ENCODE peak calls at places on chromosomes 12 and 14, in six cellular contexts. One of them, this sample, is unnamed.

GRCh38 chr12:71558445-71558844 is 105.2 kb downstream of the ZFC3H1 start:
- DNase-seq in HCT116: no peak
- DNase-seq in HepG2: no peak
- DNase-seq in fibroblast of lung: peak
- DNase-seq in K562: no peak
- DNase-seq in MM.1S: no peak
- DNase-seq in this sample: no peak

GRCh38 chr12:114681149-114681849 is 2.7 kb downstream of the TBX3 start:
- DNase-seq in HCT116: no peak
- DNase-seq in HepG2: no peak
- DNase-seq in fibroblast of lung: peak
- DNase-seq in K562: no peak
- DNase-seq in MM.1S: no peak
- DNase-seq in this sample: peak

GRCh38 chr12:114904254-114905003 is 220.5 kb upstream of the TBX3 start:
- DNase-seq in HCT116: peak
- DNase-seq in HepG2: no peak
- DNase-seq in fibroblast of lung: peak
- DNase-seq in K562: no peak
- DNase-seq in MM.1S: no peak
- DNase-seq in this sample: peak

GRCh38 chr12:57735952-57736742 is 2.4 kb downstream of the AGAP2 start:
- DNase-seq in HCT116: no peak
- DNase-seq in HepG2: peak
- DNase-seq in fibroblast of lung: peak
- DNase-seq in K562: peak
- DNase-seq in MM.1S: no peak
- DNase-seq in this sample: peak

GRCh38 chr12:69163681-69164362 is 75.5 kb upstream of the CPSF6 start:
- DNase-seq in HCT116: no peak
- DNase-seq in HepG2: no peak
- DNase-seq in fibroblast of lung: no peak
- DNase-seq in K562: no peak
- DNase-seq in MM.1S: no peak
- DNase-seq in this sample: no peak

GRCh38 chr12:96258451-96258933 is 64.3 kb downstream of the ELK3 start:
- DNase-seq in HCT116: no peak
- DNase-seq in HepG2: no peak
- DNase-seq in fibroblast of lung: peak
- DNase-seq in K562: no peak
- DNase-seq in MM.1S: no peak
- DNase-seq in this sample: no peak

GRCh38 chr14:92717571-92718042 is 30.8 kb downstream of the LGMN start:
- DNase-seq in HCT116: no peak
- DNase-seq in HepG2: no peak
- DNase-seq in fibroblast of lung: peak
- DNase-seq in K562: no peak
- DNase-seq in MM.1S: no peak
- DNase-seq in this sample: no peak

GRCh38 chr14:86221000-86221399 is 691.1 kb downstream of the FLRT2 start:
- DNase-seq in HCT116: no peak
- DNase-seq in HepG2: peak
- DNase-seq in fibroblast of lung: no peak
- DNase-seq in K562: no peak
- DNase-seq in MM.1S: no peak
- DNase-seq in this sample: no peak

GRCh38 chr12:76874491-76875190 is 4.2 kb downstream of the CSRP2 start:
- DNase-seq in HCT116: no peak
- DNase-seq in HepG2: no peak
- DNase-seq in fibroblast of lung: no peak
- DNase-seq in K562: no peak
- DNase-seq in MM.1S: no peak
- DNase-seq in this sample: no peak

GRCh38 chr12:65570451-65571130 is 253.7 kb upstream of the HMGA2 start:
- DNase-seq in HCT116: no peak
- DNase-seq in HepG2: no peak
- DNase-seq in fibroblast of lung: no peak
- DNase-seq in K562: no peak
- DNase-seq in MM.1S: no peak
- DNase-seq in this sample: no peak

GRCh38 chr12:3416670-3417069 is 74.3 kb upstream of the PRMT8 start:
- DNase-seq in HCT116: no peak
- DNase-seq in HepG2: no peak
- DNase-seq in fibroblast of lung: no peak
- DNase-seq in K562: no peak
- DNase-seq in MM.1S: no peak
- DNase-seq in this sample: no peak

GRCh38 chr12:102955926-102956737 is 1.3 kb upstream of the ASCL1 start:
- DNase-seq in HCT116: no peak
- DNase-seq in HepG2: no peak
- DNase-seq in fibroblast of lung: no peak
- DNase-seq in K562: no peak
- DNase-seq in MM.1S: no peak
- DNase-seq in this sample: no peak

GRCh38 chr12:102954143-102954542 is 3.3 kb upstream of the ASCL1 start:
- DNase-seq in HCT116: no peak
- DNase-seq in HepG2: no peak
- DNase-seq in fibroblast of lung: no peak
- DNase-seq in K562: no peak
- DNase-seq in MM.1S: no peak
- DNase-seq in this sample: no peak

GRCh38 chr12:102950107-102950949 is 7.1 kb upstream of the ASCL1 start:
- DNase-seq in HCT116: no peak
- DNase-seq in HepG2: peak
- DNase-seq in fibroblast of lung: no peak
- DNase-seq in K562: no peak
- DNase-seq in MM.1S: no peak
- DNase-seq in this sample: no peak

GRCh38 chr12:102950950-102951490 is 6.5 kb upstream of the ASCL1 start:
- DNase-seq in HCT116: no peak
- DNase-seq in HepG2: no peak
- DNase-seq in fibroblast of lung: no peak
- DNase-seq in K562: no peak
- DNase-seq in MM.1S: no peak
- DNase-seq in this sample: no peak

DNA sequence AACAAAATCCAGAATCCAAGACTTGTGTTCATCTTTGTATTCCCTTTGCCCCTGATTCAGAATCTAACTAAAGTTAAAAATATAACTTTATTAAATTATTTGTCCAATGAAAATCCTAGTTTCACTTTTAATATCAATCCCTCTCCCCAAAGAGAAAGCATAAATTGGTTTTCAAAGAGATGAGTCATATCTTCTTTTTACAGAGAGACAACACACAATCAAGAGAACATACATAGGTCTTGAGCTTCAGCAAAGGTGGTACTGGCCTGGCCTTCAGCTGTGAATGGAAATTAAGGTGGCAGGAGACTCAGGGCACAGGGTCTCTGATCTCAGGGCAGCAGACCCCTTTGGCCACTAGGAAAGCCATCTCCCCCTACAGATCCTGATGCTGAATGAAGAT is 4.3 kb upstream of the ASCL1 start:
- DNase-seq in HCT116: no peak
- DNase-seq in HepG2: no peak
- DNase-seq in fibroblast of lung: no peak
- DNase-seq in K562: no peak
- DNase-seq in MM.1S: no peak
- DNase-seq in this sample: no peak
- TF ChIP-seq CTCF in HCT116: no peak
- TF ChIP-seq CTCF in HepG2: no peak
- TF ChIP-seq CTCF in fibroblast of lung: no peak
- TF ChIP-seq CTCF in K562: no peak
- TF ChIP-seq CTCF in MM.1S: no peak
- TF ChIP-seq CTCF in this sample: no peak

GRCh38 chr14:64726585-64726890 is 22.3 kb downstream of the PLEKHG3 start:
- DNase-seq in HCT116: peak
- DNase-seq in HepG2: no peak
- DNase-seq in fibroblast of lung: peak
- DNase-seq in K562: no peak
- DNase-seq in MM.1S: peak
- DNase-seq in this sample: peak
- H3K9ac ChIP-seq in HCT116: peak
- H3K9ac ChIP-seq in HepG2: no peak
- H3K9ac ChIP-seq in fibroblast of lung: no peak
- H3K9ac ChIP-seq in K562: no peak
- H3K9ac ChIP-seq in MM.1S: no peak
- H3K9ac ChIP-seq in this sample: peak

DNA sequence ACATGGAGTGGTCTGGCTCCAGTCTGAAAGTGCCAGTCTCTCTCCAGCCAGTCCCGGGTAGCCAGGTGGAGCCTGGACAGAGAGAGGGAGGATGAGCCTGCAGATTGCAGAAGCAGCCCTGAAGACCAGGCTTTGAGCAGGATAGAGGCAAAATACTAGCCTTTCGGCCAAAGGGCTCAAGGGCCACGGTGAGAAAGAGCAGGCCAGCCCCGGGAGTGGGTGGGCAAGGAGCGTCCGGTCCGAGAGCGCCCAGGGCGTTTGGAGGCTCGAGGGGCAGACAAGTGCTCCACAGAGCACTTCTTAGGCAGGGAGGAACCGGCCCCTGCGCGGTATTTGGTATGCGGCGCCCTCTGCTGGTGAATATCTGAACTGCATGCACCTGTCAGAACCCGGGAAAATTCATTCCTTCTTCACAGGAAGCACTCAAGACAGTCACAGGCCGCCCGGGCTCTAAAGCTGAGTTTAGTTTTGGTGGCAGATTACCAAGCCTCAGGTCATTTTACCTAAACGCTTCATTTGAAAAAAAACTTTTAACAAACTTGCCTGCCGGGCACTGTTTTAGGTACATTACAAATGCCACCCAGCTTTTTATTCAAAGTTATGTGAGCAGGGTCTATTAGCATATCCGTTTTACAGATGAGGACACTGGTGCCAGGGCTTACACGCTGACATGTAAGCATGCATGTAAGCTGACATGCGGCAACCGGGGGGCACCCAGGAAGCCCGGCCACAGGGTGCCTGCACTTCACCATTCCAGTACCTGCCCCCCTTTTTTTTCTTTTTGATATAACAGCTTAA is 21.0 kb upstream of the PSMC1 start:
- DNase-seq in HCT116: peak
- DNase-seq in HepG2: peak
- DNase-seq in fibroblast of lung: peak
- DNase-seq in K562: peak
- DNase-seq in MM.1S: peak
- DNase-seq in this sample: peak
- H3K4me3 ChIP-seq in HCT116: no peak
- H3K4me3 ChIP-seq in HepG2: no peak
- H3K4me3 ChIP-seq in fibroblast of lung: no peak
- H3K4me3 ChIP-seq in K562: no peak
- H3K4me3 ChIP-seq in MM.1S: no peak
- H3K4me3 ChIP-seq in this sample: no peak

DNA sequence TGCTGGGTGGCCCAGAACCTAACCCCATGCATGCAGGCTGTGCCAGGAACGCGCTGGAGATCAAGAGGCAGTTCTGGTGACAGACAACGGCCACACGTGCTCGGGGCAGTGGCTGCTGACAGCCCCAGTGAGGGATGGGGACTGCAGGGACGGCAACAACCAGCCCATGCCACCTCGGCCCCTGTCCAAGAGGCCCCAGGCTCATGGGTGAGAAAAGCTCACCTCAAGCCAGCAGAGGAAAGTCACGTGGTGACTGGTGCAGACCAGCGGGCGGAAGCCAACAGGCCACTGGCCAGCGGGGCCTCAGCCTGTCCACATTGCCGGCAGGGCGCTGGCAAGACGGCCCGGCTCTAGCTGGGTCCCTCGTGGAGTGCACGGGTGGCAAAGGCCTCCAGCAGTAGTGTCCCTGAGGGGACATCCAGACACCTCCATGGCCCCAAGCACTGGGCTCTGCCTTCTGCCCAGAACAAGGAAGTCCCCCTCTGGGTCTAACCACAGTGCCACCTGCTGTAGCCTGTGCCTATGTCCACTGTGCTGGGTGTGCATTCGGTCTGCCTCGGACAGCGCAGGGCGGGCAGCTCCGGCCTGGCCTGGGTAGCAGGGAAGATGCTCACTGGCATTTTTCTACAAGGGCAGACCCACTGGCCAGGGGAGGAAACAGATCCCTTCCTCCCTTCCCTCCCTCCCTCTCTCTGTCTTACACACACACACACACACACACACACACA is 134.1 kb downstream of the NCOR2 start:
- DNase-seq in HCT116: no peak
- DNase-seq in HepG2: no peak
- DNase-seq in fibroblast of lung: no peak
- DNase-seq in K562: no peak
- DNase-seq in MM.1S: no peak
- DNase-seq in this sample: no peak
- TF ChIP-seq CTCF in HCT116: no peak
- TF ChIP-seq CTCF in HepG2: no peak
- TF ChIP-seq CTCF in fibroblast of lung: peak
- TF ChIP-seq CTCF in K562: no peak
- TF ChIP-seq CTCF in MM.1S: no peak
- TF ChIP-seq CTCF in this sample: no peak

DNA sequence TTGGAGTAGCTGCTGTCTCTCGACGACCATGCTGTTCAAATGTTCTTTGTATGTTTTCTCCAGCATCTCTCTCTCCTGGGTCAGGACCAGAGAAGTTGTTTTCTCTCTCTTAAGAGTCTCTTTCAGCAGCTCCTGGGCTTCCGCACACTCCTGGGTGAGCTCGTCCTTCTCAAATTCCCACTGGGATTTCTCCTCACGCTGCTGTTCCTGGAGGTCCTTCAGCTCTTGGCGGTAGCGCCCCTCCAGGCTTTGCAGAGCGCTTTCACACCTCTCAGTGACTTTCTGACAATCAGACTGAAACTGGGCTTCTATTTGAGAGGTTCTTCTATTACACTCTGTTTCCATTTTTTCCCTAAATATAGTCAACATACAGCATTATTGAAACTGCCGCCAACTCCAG is 72.7 kb downstream of the NIN start:
- DNase-seq in HCT116: no peak
- DNase-seq in HepG2: no peak
- DNase-seq in fibroblast of lung: no peak
- DNase-seq in K562: no peak
- DNase-seq in MM.1S: no peak
- DNase-seq in this sample: no peak
- H3K9ac ChIP-seq in HCT116: no peak
- H3K9ac ChIP-seq in HepG2: no peak
- H3K9ac ChIP-seq in fibroblast of lung: no peak
- H3K9ac ChIP-seq in K562: no peak
- H3K9ac ChIP-seq in MM.1S: no peak
- H3K9ac ChIP-seq in this sample: no peak

DNA sequence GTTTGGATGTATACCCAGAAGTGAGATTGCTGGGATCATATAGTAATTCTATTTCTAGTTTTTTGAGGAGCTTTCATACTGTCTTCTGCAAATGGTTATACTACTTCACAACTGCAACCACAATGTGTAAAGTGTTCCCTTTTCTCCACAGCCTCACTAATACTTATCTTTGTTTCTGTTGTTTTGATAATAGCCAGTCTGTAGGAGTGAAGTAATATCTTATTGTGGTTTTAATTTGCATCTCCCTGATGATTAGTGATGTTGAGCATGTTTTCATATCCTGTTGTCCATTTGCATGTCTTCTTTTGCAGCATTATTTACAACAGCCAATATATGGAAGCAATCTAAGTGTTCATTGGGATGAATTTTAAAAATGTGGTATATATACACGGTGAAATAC is 29.9 kb downstream of the GABARAPL1 start:
- DNase-seq in HCT116: no peak
- DNase-seq in HepG2: no peak
- DNase-seq in fibroblast of lung: no peak
- DNase-seq in K562: no peak
- DNase-seq in MM.1S: no peak
- DNase-seq in this sample: no peak
- H3K4me3 ChIP-seq in HCT116: no peak
- H3K4me3 ChIP-seq in HepG2: no peak
- H3K4me3 ChIP-seq in fibroblast of lung: no peak
- H3K4me3 ChIP-seq in K562: no peak
- H3K4me3 ChIP-seq in MM.1S: no peak
- H3K4me3 ChIP-seq in this sample: no peak

This sample was measured in PC-3.